ENCODE peak calls at places on chromosomes 2 and 18, in seven cellular contexts. T is suprapubic skin, Q is body of pancreas, L is Peyer's patch, P is adrenal gland, N is A549, R is IMR-90. U is an unnamed sample.

GRCh38 chr2:119826370-119826961 is 66.7 kb downstream of the PTPN4 start:
- DNase-seq in T (no peak), L (no peak), Q (no peak), R (peak; percentile 21), P (no peak), N (peak; percentile 16), U (peak; percentile 19)

GRCh38 chr2:223860809-223861738 is 23.7 kb upstream of the AP1S3 start:
- DNase-seq in Q (peak; percentile 76), T (no peak), L (no peak), N (peak; percentile 85), P (no peak), R (peak; percentile 77), U (peak; percentile 65)

GRCh38 chr2:46306988-46307655 is 9.9 kb downstream of the EPAS1 start:
- DNase-seq in P (no peak), R (no peak), Q (no peak), T (no peak), N (no peak), L (no peak), U (no peak)

GRCh38 chr2:41329075-41329474 is 718.7 kb upstream of the PKDCC start:
- DNase-seq in N (no peak), L (no peak), P (no peak), Q (no peak), T (no peak), R (no peak), U (no peak)

GRCh38 chr2:96449174-96449573 is 56.0 kb downstream of the NEURL3 start:
- DNase-seq in N (no peak), P (no peak), L (no peak), T (no peak), Q (no peak), R (no peak), U (no peak)

GRCh38 chr18:74381621-74382350 is 66.1 kb downstream of the C18orf63 start:
- DNase-seq in Q (no peak), R (no peak), N (no peak), T (no peak), P (no peak), L (no peak), U (no peak)

GRCh38 chr2:195124391-195125079 is 532.5 kb upstream of the SLC39A10 start:
- DNase-seq in R (no peak), P (no peak), N (no peak), Q (no peak), T (no peak), L (no peak), U (no peak)

GRCh38 chr18:9731380-9731779 is 23.3 kb downstream of the RAB31 start:
- DNase-seq in P (peak; percentile 42), R (peak; percentile 88), Q (no peak), N (no peak), T (peak; percentile 59), L (no peak), U (no peak)

GRCh38 chr2:54635554-54636152 is 87.8 kb upstream of the EML6 start:
- DNase-seq in Q (no peak), L (no peak), R (peak; percentile 46), P (no peak), T (no peak), N (no peak), U (no peak)

GRCh38 chr2:180559766-180560165 is 420.6 kb upstream of the UBE2E3 start:
- DNase-seq in P (no peak), L (no peak), T (no peak), N (no peak), Q (no peak), R (no peak), U (no peak)

GRCh38 chr18:59546164-59546563 is 151.1 kb downstream of the CCBE1 start:
- DNase-seq in L (no peak), P (no peak), N (no peak), R (peak; percentile 94), Q (no peak), T (no peak), U (no peak)

GRCh38 chr2:70822843-70823629 is 2.6 kb upstream of the CLEC4F start:
- DNase-seq in L (no peak), N (no peak), Q (no peak), T (no peak), R (no peak), P (no peak), U (no peak)

GRCh38 chr2:226862623-226863022 is 26.8 kb downstream of the RHBDD1 start:
- DNase-seq in N (no peak), P (no peak), R (no peak), Q (no peak), L (no peak), T (no peak), U (no peak)

GRCh38 chr2:108971661-108972566 is 17.1 kb downstream of the EDAR start:
- DNase-seq in Q (no peak), N (peak; percentile 65), T (no peak), P (no peak), R (no peak), L (no peak), U (peak; percentile 82)

GRCh38 chr2:218320704-218321336 is 28.5 kb upstream of the TMBIM1 start:
- DNase-seq in L (no peak), N (no peak), R (no peak), P (no peak), T (no peak), Q (no peak), U (no peak)

GRCh38 chr18:75377975-75378673 is 49.4 kb downstream of the SMIM21 start:
- DNase-seq in P (no peak), N (no peak), Q (no peak), L (no peak), R (no peak), T (no peak), U (no peak)

GRCh38 chr2:207448006-207448405 is 81.8 kb upstream of the CREB1 start:
- DNase-seq in L (no peak), R (no peak), N (no peak), P (no peak), T (no peak), Q (no peak), U (no peak)

GRCh38 chr2:230225486-230225885 is at the start of gene SP140:
- DNase-seq in Q (peak; percentile 16), T (no peak), L (peak; percentile 91), P (peak; percentile 65), R (no peak), N (no peak), U (peak; percentile 73)

GRCh38 chr2:230226090-230226551 is 585 bp downstream of the SP140 start:
- DNase-seq in L (peak; percentile 41), P (no peak), N (no peak), Q (no peak), T (no peak), R (no peak), U (no peak)

GRCh38 chr2:230227216-230227615 is 1.7 kb downstream of the SP140 start:
- DNase-seq in N (no peak), T (no peak), P (no peak), Q (no peak), R (no peak), L (peak; percentile 42), U (no peak)

GRCh38 chr2:230221533-230221932 is 1.7 kb upstream of the SP110 start:
- DNase-seq in Q (no peak), R (no peak), T (no peak), L (no peak), P (no peak), N (no peak), U (no peak)

DNA sequence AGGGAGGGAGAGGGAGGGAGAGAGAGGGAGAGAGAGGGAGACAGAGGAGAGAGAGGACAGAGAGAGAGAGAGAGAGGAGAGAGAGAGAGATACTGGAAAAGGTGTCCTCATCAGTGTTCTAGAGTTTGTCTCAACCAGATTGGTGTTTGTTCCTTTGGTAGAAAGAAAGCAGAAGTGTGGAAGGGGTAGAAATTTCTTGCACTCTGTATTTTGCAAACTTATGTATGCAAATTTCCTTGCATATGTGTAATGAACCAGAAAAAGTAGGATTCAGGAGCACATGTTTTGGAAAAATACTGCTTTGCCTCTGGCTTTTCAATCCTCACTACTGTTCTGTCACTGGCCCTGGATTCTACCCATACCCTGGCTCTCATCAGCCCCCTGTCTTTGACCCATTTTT is 1.1 kb upstream of the SP140 start:
- DNase-seq in R (no peak), L (no peak), N (no peak), T (no peak), Q (no peak), P (no peak), U (no peak)
- H3K4me1 ChIP-seq in R (no peaks in the 10 kb centered on the region), L (no peaks in the 10 kb centered on the region), N (peaks cover 5% of the 10 kb centered on the region), T (peaks cover 13% of the 10 kb centered on the region), Q (peaks cover 6% of the 10 kb centered on the region), P (peaks cover 6% of the 10 kb centered on the region), U (no peaks in the 10 kb centered on the region)

GRCh38 chr18:35267161-35267651 is 22.8 kb downstream of the ZSCAN30 start:
- DNase-seq in N (no peak), Q (peak; percentile 75), L (peak; percentile 76), T (peak; percentile 91), R (no peak), P (peak; percentile 83), U (peak; percentile 80)
- TF ChIP-seq POLR2A in N (no peak), Q (peak; percentile 81), L (no peak), T (no peak), R (no peak), P (no peak), U (peak; percentile 59)

DNA sequence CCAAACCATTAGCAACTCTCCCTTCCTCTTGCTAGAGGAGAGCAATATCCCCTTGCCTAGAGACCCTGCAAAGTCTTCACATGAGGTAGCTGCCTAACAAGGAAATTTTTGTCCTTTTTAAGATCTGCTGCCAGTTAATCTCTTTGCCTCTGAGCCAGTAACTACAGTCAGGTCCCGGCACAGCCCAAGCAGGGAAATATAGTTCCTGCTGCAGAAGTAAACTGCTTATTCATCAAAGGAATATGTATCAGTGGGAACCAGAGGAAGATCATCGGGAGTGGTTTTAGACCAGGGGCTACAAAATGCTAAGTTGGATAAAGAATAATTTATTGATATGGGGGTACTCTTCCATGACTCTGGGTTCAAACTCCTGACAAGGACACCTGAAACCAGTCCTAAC is 30.6 kb downstream of the CACNB4 start:
- DNase-seq in R (no peak), L (no peak), N (no peak), T (no peak), P (no peak), Q (no peak), U (no peak)
- H3K4me1 ChIP-seq in R (no peaks in the 10 kb centered on the region), L (no peaks in the 10 kb centered on the region), N (peaks cover 23% of the 10 kb centered on the region), T (peaks cover 16% of the 10 kb centered on the region), P (no peaks in the 10 kb centered on the region), Q (no peaks in the 10 kb centered on the region), U (no peaks in the 10 kb centered on the region)

DNA sequence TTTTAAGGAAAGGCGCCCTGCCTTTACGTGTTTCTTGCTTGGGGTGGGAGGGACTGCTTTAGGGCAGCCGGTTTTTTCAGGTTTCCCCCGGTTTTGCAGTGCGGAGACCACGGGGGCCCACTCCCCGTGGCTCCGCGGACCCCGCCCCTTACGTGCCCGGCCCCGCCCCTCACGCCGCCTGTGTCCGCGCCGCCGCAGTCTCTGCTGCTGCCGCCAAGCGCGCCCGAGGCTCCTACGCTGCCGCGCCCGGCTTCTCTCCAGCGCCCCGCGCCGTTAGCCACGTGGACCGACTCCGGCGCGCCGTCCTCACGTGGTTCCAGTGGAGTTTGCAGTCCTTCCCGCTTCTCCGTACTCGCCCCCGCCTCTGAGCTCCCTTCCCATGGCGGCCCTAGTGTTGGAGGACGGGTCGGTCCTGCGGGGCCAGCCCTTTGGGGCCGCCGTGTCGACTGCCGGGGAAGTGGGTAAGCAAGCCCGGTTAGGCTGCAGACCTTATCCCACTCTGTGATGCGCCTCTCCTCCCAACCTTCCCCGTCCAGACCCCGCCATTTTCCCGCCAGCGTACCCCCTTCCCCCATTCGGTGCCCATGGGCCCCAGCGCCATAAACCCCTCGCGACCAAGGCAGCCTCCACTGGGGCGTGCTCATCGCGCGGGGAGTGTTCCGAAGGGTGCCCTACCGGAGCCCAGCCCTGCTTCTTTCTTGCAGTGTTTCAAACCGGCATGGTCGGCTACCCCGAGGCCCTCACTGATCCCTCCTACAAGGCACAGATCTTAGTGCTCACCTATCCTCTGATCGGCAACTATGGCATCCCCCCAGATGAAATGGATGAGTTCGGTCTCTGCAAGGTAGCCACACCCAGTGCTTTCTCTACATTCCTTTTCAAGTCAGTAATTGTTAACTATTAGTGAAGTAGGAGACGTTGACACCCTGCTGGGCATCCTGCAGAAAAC is at the start of gene CAD:
- DNase-seq in L (peak; percentile 85), R (peak; percentile 75), N (peak; percentile 84), Q (peak; percentile 84), T (peak; percentile 88), P (peak; percentile 89), U (peak; percentile 90)
- TF ChIP-seq POLR2A in L (no peak), R (peak; percentile 44), N (peak; percentile 90), Q (peak; percentile 55), T (no peak), P (peak; percentile 15), U (peak; percentile 48)